ENCODE peak calls at places on chromosomes 16 and 17, in seven cellular contexts. One of them, this sample, is unnamed.

GRCh38 chr17:77692571-77693161 is 265.8 kb upstream of the TNRC6C start:
- DNase-seq in heart left ventricle: no peak
- DNase-seq in mucosa of descending colon: no peak
- DNase-seq in tibial artery: no peak
- DNase-seq in gastrocnemius medialis: peak; percentile 27
- DNase-seq in A673: no peak
- DNase-seq in right atrium auricular region: peak; percentile 40
- DNase-seq in this sample: no peak

GRCh38 chr16:66483689-66484452 is 56.8 kb downstream of the BEAN1 start:
- DNase-seq in heart left ventricle: peak; percentile 85
- DNase-seq in mucosa of descending colon: peak; percentile 74
- DNase-seq in tibial artery: peak; percentile 76
- DNase-seq in gastrocnemius medialis: peak; percentile 56
- DNase-seq in A673: peak; percentile 81
- DNase-seq in right atrium auricular region: peak; percentile 79
- DNase-seq in this sample: peak; percentile 77

GRCh38 chr16:2763173-2763572 is 10.7 kb downstream of the SRRM2 start:
- DNase-seq in heart left ventricle: no peak
- DNase-seq in mucosa of descending colon: no peak
- DNase-seq in tibial artery: no peak
- DNase-seq in gastrocnemius medialis: no peak
- DNase-seq in A673: no peak
- DNase-seq in right atrium auricular region: no peak
- DNase-seq in this sample: no peak

GRCh38 chr16:89314858-89315257 is 97.4 kb downstream of the ZNF778 start:
- DNase-seq in heart left ventricle: no peak
- DNase-seq in mucosa of descending colon: no peak
- DNase-seq in tibial artery: no peak
- DNase-seq in gastrocnemius medialis: no peak
- DNase-seq in A673: no peak
- DNase-seq in right atrium auricular region: no peak
- DNase-seq in this sample: no peak

GRCh38 chr17:76179496-76180467 is 38.7 kb upstream of the FOXJ1 start:
- DNase-seq in heart left ventricle: no peak
- DNase-seq in mucosa of descending colon: no peak
- DNase-seq in tibial artery: no peak
- DNase-seq in gastrocnemius medialis: no peak
- DNase-seq in A673: no peak
- DNase-seq in right atrium auricular region: no peak
- DNase-seq in this sample: no peak

GRCh38 chr16:2002406-2003230 is 7.0 kb downstream of the ZNF598 start:
- DNase-seq in heart left ventricle: no peak
- DNase-seq in mucosa of descending colon: no peak
- DNase-seq in tibial artery: no peak
- DNase-seq in gastrocnemius medialis: no peak
- DNase-seq in A673: no peak
- DNase-seq in right atrium auricular region: no peak
- DNase-seq in this sample: no peak

GRCh38 chr16:50988441-50988840 is 162.6 kb downstream of the SALL1 start:
- DNase-seq in heart left ventricle: no peak
- DNase-seq in mucosa of descending colon: no peak
- DNase-seq in tibial artery: no peak
- DNase-seq in gastrocnemius medialis: no peak
- DNase-seq in A673: no peak
- DNase-seq in right atrium auricular region: no peak
- DNase-seq in this sample: no peak

GRCh38 chr16:50627419-50627818 is 53.7 kb downstream of the SNX20 start:
- DNase-seq in heart left ventricle: peak; percentile 59
- DNase-seq in mucosa of descending colon: peak; percentile 40
- DNase-seq in tibial artery: peak; percentile 69
- DNase-seq in gastrocnemius medialis: peak; percentile 19
- DNase-seq in A673: peak; percentile 7
- DNase-seq in right atrium auricular region: peak; percentile 64
- DNase-seq in this sample: no peak

GRCh38 chr16:30874244-30874820 is 19.5 kb downstream of the BCL7C start:
- DNase-seq in heart left ventricle: no peak
- DNase-seq in mucosa of descending colon: peak; percentile 25
- DNase-seq in tibial artery: no peak
- DNase-seq in gastrocnemius medialis: no peak
- DNase-seq in A673: no peak
- DNase-seq in right atrium auricular region: no peak
- DNase-seq in this sample: no peak

GRCh38 chr17:44844390-44844830 is 3.3 kb upstream of the HIGD1B start:
- DNase-seq in heart left ventricle: peak; percentile 67
- DNase-seq in mucosa of descending colon: no peak
- DNase-seq in tibial artery: no peak
- DNase-seq in gastrocnemius medialis: no peak
- DNase-seq in A673: no peak
- DNase-seq in right atrium auricular region: no peak
- DNase-seq in this sample: peak; percentile 65

GRCh38 chr17:82449136-82449882 is 1.2 kb downstream of the CYBC1 start:
- DNase-seq in heart left ventricle: peak; percentile 71
- DNase-seq in mucosa of descending colon: peak; percentile 62
- DNase-seq in tibial artery: no peak
- DNase-seq in gastrocnemius medialis: no peak
- DNase-seq in A673: no peak
- DNase-seq in right atrium auricular region: no peak
- DNase-seq in this sample: no peak

GRCh38 chr17:70060415-70060814 is 14.6 kb upstream of the KCNJ16 start:
- DNase-seq in heart left ventricle: no peak
- DNase-seq in mucosa of descending colon: no peak
- DNase-seq in tibial artery: no peak
- DNase-seq in gastrocnemius medialis: no peak
- DNase-seq in A673: no peak
- DNase-seq in right atrium auricular region: no peak
- DNase-seq in this sample: no peak

GRCh38 chr17:20702692-20703091 is 123.2 kb downstream of the CDRT15L2 start:
- DNase-seq in heart left ventricle: no peak
- DNase-seq in mucosa of descending colon: no peak
- DNase-seq in tibial artery: no peak
- DNase-seq in gastrocnemius medialis: no peak
- DNase-seq in A673: no peak
- DNase-seq in right atrium auricular region: no peak
- DNase-seq in this sample: no peak

GRCh38 chr17:67018429-67019125 is 25.8 kb upstream of the CACNG1 start:
- DNase-seq in heart left ventricle: no peak
- DNase-seq in mucosa of descending colon: no peak
- DNase-seq in tibial artery: no peak
- DNase-seq in gastrocnemius medialis: no peak
- DNase-seq in A673: no peak
- DNase-seq in right atrium auricular region: no peak
- DNase-seq in this sample: no peak

GRCh38 chr16:78462261-78463208 is 363.1 kb downstream of the WWOX start:
- DNase-seq in heart left ventricle: no peak
- DNase-seq in mucosa of descending colon: peak; percentile 39
- DNase-seq in tibial artery: no peak
- DNase-seq in gastrocnemius medialis: no peak
- DNase-seq in A673: no peak
- DNase-seq in right atrium auricular region: no peak
- DNase-seq in this sample: no peak

GRCh38 chr17:79670537-79671386 is 59.9 kb upstream of the RBFOX3 start:
- DNase-seq in heart left ventricle: no peak
- DNase-seq in mucosa of descending colon: no peak
- DNase-seq in tibial artery: no peak
- DNase-seq in gastrocnemius medialis: no peak
- DNase-seq in A673: peak; percentile 24
- DNase-seq in right atrium auricular region: no peak
- DNase-seq in this sample: no peak

GRCh38 chr16:49854227-49855203 is 1.4 kb downstream of the ZNF423 start:
- DNase-seq in heart left ventricle: peak; percentile 60
- DNase-seq in mucosa of descending colon: peak; percentile 50
- DNase-seq in tibial artery: peak; percentile 34
- DNase-seq in gastrocnemius medialis: peak; percentile 43
- DNase-seq in A673: peak; percentile 50
- DNase-seq in right atrium auricular region: no peak
- DNase-seq in this sample: peak; percentile 78

GRCh38 chr17:82358467-82359350 is at the start of gene TEX19:
- DNase-seq in heart left ventricle: no peak
- DNase-seq in mucosa of descending colon: no peak
- DNase-seq in tibial artery: no peak
- DNase-seq in gastrocnemius medialis: no peak
- DNase-seq in A673: peak; percentile 72
- DNase-seq in right atrium auricular region: no peak
- DNase-seq in this sample: no peak

GRCh38 chr16:705748-706188 is at the start of gene FBXL16:
- DNase-seq in heart left ventricle: no peak
- DNase-seq in mucosa of descending colon: no peak
- DNase-seq in tibial artery: no peak
- DNase-seq in gastrocnemius medialis: no peak
- DNase-seq in A673: peak; percentile 73
- DNase-seq in right atrium auricular region: no peak
- DNase-seq in this sample: no peak

GRCh38 chr16:24844101-24845030 is 1.4 kb upstream of the SLC5A11 start:
- DNase-seq in heart left ventricle: no peak
- DNase-seq in mucosa of descending colon: no peak
- DNase-seq in tibial artery: no peak
- DNase-seq in gastrocnemius medialis: no peak
- DNase-seq in A673: no peak
- DNase-seq in right atrium auricular region: peak; percentile 38
- DNase-seq in this sample: no peak

GRCh38 chr17:44438634-44439033 is 49.2 kb upstream of the ITGA2B start:
- DNase-seq in heart left ventricle: no peak
- DNase-seq in mucosa of descending colon: no peak
- DNase-seq in tibial artery: no peak
- DNase-seq in gastrocnemius medialis: peak; percentile 85
- DNase-seq in A673: no peak
- DNase-seq in right atrium auricular region: no peak
- DNase-seq in this sample: peak; percentile 72

GRCh38 chr17:74216505-74216904 is 3.1 kb downstream of the TTYH2 start:
- DNase-seq in heart left ventricle: no peak
- DNase-seq in mucosa of descending colon: no peak
- DNase-seq in tibial artery: no peak
- DNase-seq in gastrocnemius medialis: no peak
- DNase-seq in A673: no peak
- DNase-seq in right atrium auricular region: no peak
- DNase-seq in this sample: no peak

GRCh38 chr17:74217036-74217725 is 3.8 kb downstream of the TTYH2 start:
- DNase-seq in heart left ventricle: no peak
- DNase-seq in mucosa of descending colon: no peak
- DNase-seq in tibial artery: no peak
- DNase-seq in gastrocnemius medialis: no peak
- DNase-seq in A673: no peak
- DNase-seq in right atrium auricular region: no peak
- DNase-seq in this sample: no peak

GRCh38 chr17:74219576-74220133 is 6.3 kb downstream of the TTYH2 start:
- DNase-seq in heart left ventricle: no peak
- DNase-seq in mucosa of descending colon: no peak
- DNase-seq in tibial artery: no peak
- DNase-seq in gastrocnemius medialis: no peak
- DNase-seq in A673: no peak
- DNase-seq in right atrium auricular region: no peak
- DNase-seq in this sample: no peak

GRCh38 chr17:74220966-74221814 is 7.8 kb downstream of the TTYH2 start:
- DNase-seq in heart left ventricle: no peak
- DNase-seq in mucosa of descending colon: no peak
- DNase-seq in tibial artery: no peak
- DNase-seq in gastrocnemius medialis: no peak
- DNase-seq in A673: no peak
- DNase-seq in right atrium auricular region: no peak
- DNase-seq in this sample: no peak

DNA sequence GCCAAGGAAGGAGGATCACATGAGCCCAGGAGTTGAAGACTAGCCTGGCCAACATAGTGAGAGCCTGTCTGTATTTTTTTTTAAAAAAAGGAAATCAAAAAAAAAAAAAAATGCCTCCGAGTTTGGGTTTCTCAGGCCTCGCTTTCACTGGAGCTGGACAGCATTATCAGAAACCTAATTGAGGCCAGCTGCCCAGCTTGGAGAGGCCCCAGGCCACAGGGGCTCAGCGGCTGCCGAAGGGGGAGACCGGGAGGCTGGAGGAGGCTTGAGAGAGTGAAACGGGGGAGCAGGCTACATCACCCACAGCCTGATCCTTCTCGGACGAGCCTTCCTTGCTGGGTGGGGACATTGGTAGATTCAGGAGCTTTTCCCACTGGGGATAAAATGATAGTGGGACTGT is 5.1 kb downstream of the TTYH2 start:
- DNase-seq in heart left ventricle: no peak
- DNase-seq in mucosa of descending colon: no peak
- DNase-seq in tibial artery: no peak
- DNase-seq in gastrocnemius medialis: no peak
- DNase-seq in A673: no peak
- DNase-seq in right atrium auricular region: no peak
- DNase-seq in this sample: no peak
- H3K36me3 ChIP-seq in heart left ventricle: peaks cover 16% of the 10 kb centered on the region
- H3K36me3 ChIP-seq in mucosa of descending colon: no peaks in the 10 kb centered on the region
- H3K36me3 ChIP-seq in tibial artery: peaks cover 19% of the 10 kb centered on the region
- H3K36me3 ChIP-seq in gastrocnemius medialis: no peaks in the 10 kb centered on the region
- H3K36me3 ChIP-seq in A673: no peaks in the 10 kb centered on the region
- H3K36me3 ChIP-seq in right atrium auricular region: peaks cover 15% of the 10 kb centered on the region
- H3K36me3 ChIP-seq in this sample: peaks cover 17% of the 10 kb centered on the region

DNA sequence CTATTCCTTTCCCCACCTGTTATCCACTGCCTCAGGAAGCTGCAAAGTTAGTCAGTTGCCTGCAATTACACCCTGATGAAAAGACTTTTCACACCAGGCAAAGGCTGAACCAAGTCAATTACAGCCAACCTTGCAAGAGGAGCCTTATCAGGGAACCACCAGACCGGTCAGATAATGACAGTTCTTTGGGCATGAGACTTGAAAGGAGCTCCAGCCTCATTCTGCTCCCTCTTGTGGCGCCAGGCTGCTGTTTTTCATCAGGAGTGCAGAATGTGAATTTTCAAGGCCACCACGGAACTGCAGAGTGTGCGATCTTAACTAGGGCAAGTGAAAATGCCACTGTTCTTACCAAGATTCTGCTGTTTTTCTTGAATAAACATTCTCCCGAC is 22.5 kb downstream of the DNAI2 start:
- DNase-seq in heart left ventricle: peak; percentile 76
- DNase-seq in mucosa of descending colon: peak; percentile 71
- DNase-seq in tibial artery: peak; percentile 56
- DNase-seq in gastrocnemius medialis: peak; percentile 41
- DNase-seq in A673: peak; percentile 48
- DNase-seq in right atrium auricular region: peak; percentile 81
- DNase-seq in this sample: peak; percentile 50
- H3K4me1 ChIP-seq in heart left ventricle: peaks cover 16% of the 10 kb centered on the region
- H3K4me1 ChIP-seq in mucosa of descending colon: no peaks in the 10 kb centered on the region
- H3K4me1 ChIP-seq in tibial artery: no peaks in the 10 kb centered on the region
- H3K4me1 ChIP-seq in gastrocnemius medialis: no peaks in the 10 kb centered on the region
- H3K4me1 ChIP-seq in A673: no peaks in the 10 kb centered on the region
- H3K4me1 ChIP-seq in right atrium auricular region: peaks cover 24% of the 10 kb centered on the region
- H3K4me1 ChIP-seq in this sample: no peaks in the 10 kb centered on the region

DNA sequence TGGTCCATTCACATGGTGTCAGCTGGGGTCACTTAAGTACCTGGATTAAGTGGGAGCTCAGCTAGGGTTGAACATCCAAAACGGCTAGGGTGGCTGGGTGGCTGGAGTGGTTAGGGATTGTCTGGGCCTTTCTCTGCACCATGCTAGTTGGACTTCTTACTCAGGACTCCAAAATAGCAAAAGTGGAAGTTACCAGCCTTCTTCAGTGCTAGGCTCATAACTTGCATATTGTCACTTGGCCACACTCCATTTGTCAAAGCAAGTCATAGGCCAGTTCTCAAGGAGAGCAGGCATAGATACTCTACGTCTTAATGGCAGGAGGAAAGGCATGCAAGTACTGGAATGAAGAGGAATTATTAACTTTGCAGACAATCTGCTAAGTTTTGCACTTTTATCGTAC is 69.7 kb downstream of the ESRP2 start:
- DNase-seq in heart left ventricle: no peak
- DNase-seq in mucosa of descending colon: no peak
- DNase-seq in tibial artery: no peak
- DNase-seq in gastrocnemius medialis: no peak
- DNase-seq in A673: no peak
- DNase-seq in right atrium auricular region: no peak
- DNase-seq in this sample: no peak
- H3K36me3 ChIP-seq in heart left ventricle: peaks cover 60% of the 10 kb centered on the region
- H3K36me3 ChIP-seq in mucosa of descending colon: no peaks in the 10 kb centered on the region
- H3K36me3 ChIP-seq in tibial artery: peaks cover 52% of the 10 kb centered on the region
- H3K36me3 ChIP-seq in gastrocnemius medialis: no peaks in the 10 kb centered on the region
- H3K36me3 ChIP-seq in A673: peaks cover 6% of the 10 kb centered on the region
- H3K36me3 ChIP-seq in right atrium auricular region: no peaks in the 10 kb centered on the region
- H3K36me3 ChIP-seq in this sample: peaks cover 58% of the 10 kb centered on the region

GRCh38 chr17:68052810-68053209 is 17.3 kb downstream of the KPNA2 start:
- DNase-seq in heart left ventricle: no peak
- DNase-seq in mucosa of descending colon: no peak
- DNase-seq in tibial artery: no peak
- DNase-seq in gastrocnemius medialis: no peak
- DNase-seq in A673: no peak
- DNase-seq in right atrium auricular region: no peak
- DNase-seq in this sample: no peak
- H3K4me1 ChIP-seq in heart left ventricle: peaks cover 18% of the 10 kb centered on the region
- H3K4me1 ChIP-seq in mucosa of descending colon: no peaks in the 10 kb centered on the region
- H3K4me1 ChIP-seq in tibial artery: peaks cover 9% of the 10 kb centered on the region
- H3K4me1 ChIP-seq in gastrocnemius medialis: peaks cover 4% of the 10 kb centered on the region
- H3K4me1 ChIP-seq in A673: peaks cover 24% of the 10 kb centered on the region
- H3K4me1 ChIP-seq in right atrium auricular region: peaks cover 12% of the 10 kb centered on the region
- H3K4me1 ChIP-seq in this sample: no peaks in the 10 kb centered on the region